ENCODE peak calls at places on chromosome 6, in four cellular contexts. U is stomach, C is thyroid gland, F is breast epithelium. P is an unnamed sample.

GRCh38 chr6:17998442-17998841 is 11.0 kb upstream of the KIF13A start:
- DNase-seq in U (no peak), C (peak), F (no peak), P (no peak)

GRCh38 chr6:167020211-167020610 is 21.0 kb downstream of the CEP43 start:
- DNase-seq in F (no peak), C (no peak), U (no peak), P (no peak)

GRCh38 chr6:166592818-166593217 is 6.3 kb upstream of the RAMACL start:
- DNase-seq in C (no peak), F (no peak), U (no peak), P (no peak)

GRCh38 chr6:6843057-6843627 is 254.6 kb downstream of the LY86 start:
- DNase-seq in C (no peak), F (no peak), U (no peak), P (no peak)

GRCh38 chr6:95690328-95690727 is 113.0 kb downstream of the MANEA start:
- DNase-seq in U (no peak), F (no peak), C (no peak), P (no peak)

GRCh38 chr6:112526594-112526993 is 179.5 kb downstream of the RFPL4B start:
- DNase-seq in C (no peak), U (no peak), F (no peak), P (no peak)

GRCh38 chr6:110878751-110879539 is 4.4 kb downstream of the AMD1 start:
- DNase-seq in U (no peak), F (no peak), C (no peak), P (peak)

GRCh38 chr6:20447581-20448132 is 46.0 kb downstream of the E2F3 start:
- DNase-seq in C (no peak), F (no peak), U (no peak), P (no peak)

GRCh38 chr6:128632131-128632530 is 111.7 kb upstream of the PTPRK start:
- DNase-seq in U (peak), F (no peak), C (no peak), P (peak)

GRCh38 chr6:14953806-14954205 is 292.1 kb upstream of the JARID2 start:
- DNase-seq in C (no peak), F (no peak), U (no peak), P (no peak)

GRCh38 chr6:144314003-144314485 is 28.9 kb downstream of the UTRN start:
- DNase-seq in C (peak), U (no peak), F (no peak), P (peak)

GRCh38 chr6:127522714-127523113 is 3.6 kb upstream of the MTCL3 start:
- DNase-seq in F (no peak), C (no peak), U (no peak), P (no peak)

GRCh38 chr6:109671721-109672120 is 19.3 kb downstream of the AK9 start:
- DNase-seq in U (no peak), F (no peak), C (no peak), P (no peak)

DNA sequence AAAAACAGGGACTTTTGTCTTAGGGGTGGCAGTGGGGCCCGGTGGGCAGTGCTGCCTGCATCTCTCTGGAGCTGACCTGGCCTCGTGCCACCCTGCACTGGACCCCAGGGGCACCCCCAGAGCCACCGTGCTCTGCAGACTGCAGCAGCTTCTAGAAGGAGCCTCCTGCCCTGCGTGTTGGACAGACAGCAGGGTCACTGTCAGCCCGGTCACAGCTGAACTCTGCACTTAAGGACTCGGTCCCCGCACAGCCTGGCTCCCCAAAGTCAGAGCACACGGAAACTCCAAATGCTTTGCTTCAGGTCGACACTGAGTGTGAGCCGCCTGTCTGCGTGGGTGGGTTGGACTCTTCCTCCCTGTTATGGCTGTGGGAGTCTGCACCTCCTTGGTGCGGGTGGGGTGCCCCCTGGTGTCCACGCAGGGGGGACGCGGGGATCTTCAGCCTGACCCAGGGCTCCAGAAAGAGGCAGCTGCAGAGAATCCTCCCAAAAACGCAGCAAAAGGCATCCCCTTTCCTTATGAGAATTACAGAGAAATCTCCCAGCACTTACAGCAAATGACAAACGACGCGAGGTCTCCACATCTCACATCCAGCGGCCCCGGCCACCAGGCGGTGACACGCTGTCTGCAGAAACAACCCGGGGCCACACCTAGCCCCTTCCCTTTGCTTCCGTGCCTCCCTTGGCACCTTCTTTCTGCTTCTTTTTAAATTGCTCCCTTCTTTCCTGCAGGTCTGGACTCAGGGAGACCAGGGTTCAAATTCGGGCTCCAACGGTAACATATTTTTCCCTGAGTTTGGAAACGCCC is 36.3 kb upstream of the DACT2 start:
- DNase-seq in U (peak), F (no peak), C (peak), P (peak)
- TF ChIP-seq CTCF in U (peak), F (peak), C (peak), P (peak)

GRCh38 chr6:151377095-151377494 is 14.3 kb downstream of the ZBTB2 start:
- DNase-seq in F (no peak), U (no peak), C (no peak), P (no peak)
- TF ChIP-seq CTCF in F (no peak), U (no peak), C (no peak), P (no peak)

DNA sequence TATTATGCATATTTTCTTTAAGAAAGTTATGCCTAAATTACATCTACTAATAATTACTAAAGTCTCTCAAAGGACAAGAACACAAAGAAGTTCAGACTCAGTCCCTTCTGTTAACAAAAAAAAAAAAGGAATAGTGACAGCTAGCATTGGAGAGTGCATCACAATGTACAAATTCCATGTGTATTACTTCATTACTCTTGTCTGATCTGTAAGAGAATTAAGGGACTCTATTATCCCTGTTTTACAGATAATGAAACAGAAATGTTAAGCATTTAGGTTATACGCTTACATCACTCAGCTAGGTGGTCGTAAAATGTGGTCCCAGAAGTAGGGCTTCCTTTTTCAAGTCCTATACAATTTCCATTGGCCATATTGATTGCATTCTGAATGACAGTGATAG is 17.2 kb upstream of the VNN1 start:
- DNase-seq in C (no peak), F (no peak), U (no peak), P (no peak)
- TF ChIP-seq CTCF in C (no peak), F (no peak), U (no peak), P (no peak)

DNA sequence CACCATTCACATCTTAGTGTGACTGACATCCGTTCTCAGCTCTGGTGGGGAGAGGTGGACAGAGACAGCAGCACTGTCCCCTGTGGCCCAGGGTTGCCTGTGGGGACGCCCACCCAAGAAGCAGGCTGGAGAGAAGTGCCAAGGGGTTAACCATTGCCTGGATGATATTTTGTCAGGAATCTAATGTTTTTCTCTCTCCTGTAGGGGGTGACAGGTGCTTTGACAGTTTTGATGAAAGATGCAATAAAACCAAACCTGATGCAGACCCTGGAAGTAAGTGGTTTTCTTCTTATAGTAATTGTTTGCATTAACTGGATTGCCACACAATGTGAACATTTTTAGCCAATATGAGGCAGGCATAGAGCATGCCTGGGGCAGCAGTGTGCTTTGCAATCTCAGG is 99.3 kb downstream of the MTHFD1L start:
- DNase-seq in U (no peak), F (no peak), C (no peak), P (no peak)
- TF ChIP-seq CTCF in U (no peak), F (no peak), C (no peak), P (no peak)

GRCh38 chr6:158962371-158962770 is 37.6 kb downstream of the RSPH3 start:
- DNase-seq in F (no peak), U (no peak), C (no peak), P (no peak)

GRCh38 chr6:158955265-158955664 is 44.7 kb downstream of the RSPH3 start:
- DNase-seq in U (no peak), C (no peak), F (no peak), P (no peak)

GRCh38 chr6:158960046-158960445 is 40.0 kb downstream of the RSPH3 start:
- DNase-seq in U (no peak), F (no peak), C (no peak), P (no peak)

GRCh38 chr6:158959552-158959951 is 40.5 kb downstream of the RSPH3 start:
- DNase-seq in F (no peak), U (no peak), C (no peak), P (no peak)

GRCh38 chr6:158958504-158959386 is 41.3 kb downstream of the RSPH3 start:
- DNase-seq in U (no peak), F (no peak), C (no peak), P (no peak)
- TF ChIP-seq CTCF in U (no peak), F (no peak), C (no peak), P (no peak)

GRCh38 chr6:43575772-43576551 is at the start of the genes POLH and XPO5:
- DNase-seq in F (peak), C (peak), U (peak), P (peak)
- TF ChIP-seq CTCF in F (no peak), C (peak), U (no peak), P (peak)

P was measured in Calu3.